ENCODE peak calls at places on chromosome 17, in eight cellular contexts. One of them, this sample, is unnamed.

GRCh38 chr17:75853410-75853809 is 1.7 kb downstream of the WBP2 start:
- DNase-seq in EH: peak
- DNase-seq in activated CD4-positive, alpha-beta T cell treated with anti-CD3 and anti-CD28 coated beads, Interleukin-2, amount 10 ng/mL, durations not matched to agents 7 days and 5 days: no peak
- DNase-seq in endothelial cell: no peak
- DNase-seq in nucleus accumbens: no peak
- DNase-seq in GM19239: no peak
- DNase-seq in stimulated activated CD8-positive, alpha-beta memory T cell treated with anti-CD3 and anti-CD28 coated beads, Interleukin-15, amount 100 ng/mL, for 24 hours: no peak
- DNase-seq in NCI-H1436 treated with DMSO at 0.1 percent for 48 hours: no peak
- DNase-seq in this sample: no peak

GRCh38 chr17:69447726-69448125 is 33.2 kb downstream of the MAP2K6 start:
- DNase-seq in nucleus accumbens: no peak
- DNase-seq in endothelial cell: no peak
- DNase-seq in EH: no peak
- DNase-seq in GM19239: no peak
- DNase-seq in stimulated activated CD8-positive, alpha-beta memory T cell treated with anti-CD3 and anti-CD28 coated beads, Interleukin-15, amount 100 ng/mL, for 24 hours: no peak
- DNase-seq in activated CD4-positive, alpha-beta T cell treated with anti-CD3 and anti-CD28 coated beads, Interleukin-2, amount 10 ng/mL, durations not matched to agents 7 days and 5 days: no peak
- DNase-seq in NCI-H1436 treated with DMSO at 0.1 percent for 48 hours: no peak
- DNase-seq in this sample: no peak

GRCh38 chr17:61384384-61385090 is 15.1 kb upstream of the TBX2 start:
- DNase-seq in NCI-H1436 treated with DMSO at 0.1 percent for 48 hours: no peak
- DNase-seq in endothelial cell: no peak
- DNase-seq in EH: no peak
- DNase-seq in activated CD4-positive, alpha-beta T cell treated with anti-CD3 and anti-CD28 coated beads, Interleukin-2, amount 10 ng/mL, durations not matched to agents 7 days and 5 days: no peak
- DNase-seq in stimulated activated CD8-positive, alpha-beta memory T cell treated with anti-CD3 and anti-CD28 coated beads, Interleukin-15, amount 100 ng/mL, for 24 hours: no peak
- DNase-seq in GM19239: no peak
- DNase-seq in nucleus accumbens: no peak
- DNase-seq in this sample: no peak

GRCh38 chr17:7887038-7887481 is 1.5 kb upstream of the CHD3 start:
- DNase-seq in endothelial cell: no peak
- DNase-seq in EH: no peak
- DNase-seq in activated CD4-positive, alpha-beta T cell treated with anti-CD3 and anti-CD28 coated beads, Interleukin-2, amount 10 ng/mL, durations not matched to agents 7 days and 5 days: no peak
- DNase-seq in NCI-H1436 treated with DMSO at 0.1 percent for 48 hours: no peak
- DNase-seq in nucleus accumbens: no peak
- DNase-seq in stimulated activated CD8-positive, alpha-beta memory T cell treated with anti-CD3 and anti-CD28 coated beads, Interleukin-15, amount 100 ng/mL, for 24 hours: no peak
- DNase-seq in GM19239: no peak
- DNase-seq in this sample: no peak

GRCh38 chr17:9729034-9729650 is 62.2 kb downstream of the DHRS7C start:
- DNase-seq in GM19239: peak
- DNase-seq in NCI-H1436 treated with DMSO at 0.1 percent for 48 hours: no peak
- DNase-seq in endothelial cell: peak
- DNase-seq in stimulated activated CD8-positive, alpha-beta memory T cell treated with anti-CD3 and anti-CD28 coated beads, Interleukin-15, amount 100 ng/mL, for 24 hours: no peak
- DNase-seq in EH: peak
- DNase-seq in nucleus accumbens: no peak
- DNase-seq in activated CD4-positive, alpha-beta T cell treated with anti-CD3 and anti-CD28 coated beads, Interleukin-2, amount 10 ng/mL, durations not matched to agents 7 days and 5 days: peak
- DNase-seq in this sample: no peak

GRCh38 chr17:74271281-74271680 is 2.8 kb upstream of the DNAI2 start:
- DNase-seq in NCI-H1436 treated with DMSO at 0.1 percent for 48 hours: no peak
- DNase-seq in nucleus accumbens: no peak
- DNase-seq in endothelial cell: no peak
- DNase-seq in EH: no peak
- DNase-seq in activated CD4-positive, alpha-beta T cell treated with anti-CD3 and anti-CD28 coated beads, Interleukin-2, amount 10 ng/mL, durations not matched to agents 7 days and 5 days: no peak
- DNase-seq in stimulated activated CD8-positive, alpha-beta memory T cell treated with anti-CD3 and anti-CD28 coated beads, Interleukin-15, amount 100 ng/mL, for 24 hours: no peak
- DNase-seq in GM19239: no peak
- DNase-seq in this sample: no peak

GRCh38 chr17:77585142-77585860 is 373.2 kb upstream of the TNRC6C start:
- DNase-seq in stimulated activated CD8-positive, alpha-beta memory T cell treated with anti-CD3 and anti-CD28 coated beads, Interleukin-15, amount 100 ng/mL, for 24 hours: no peak
- DNase-seq in endothelial cell: no peak
- DNase-seq in nucleus accumbens: no peak
- DNase-seq in NCI-H1436 treated with DMSO at 0.1 percent for 48 hours: no peak
- DNase-seq in GM19239: no peak
- DNase-seq in activated CD4-positive, alpha-beta T cell treated with anti-CD3 and anti-CD28 coated beads, Interleukin-2, amount 10 ng/mL, durations not matched to agents 7 days and 5 days: no peak
- DNase-seq in EH: peak
- DNase-seq in this sample: no peak

GRCh38 chr17:59863607-59864006 is 29.1 kb downstream of the TUBD1 start:
- DNase-seq in nucleus accumbens: no peak
- DNase-seq in stimulated activated CD8-positive, alpha-beta memory T cell treated with anti-CD3 and anti-CD28 coated beads, Interleukin-15, amount 100 ng/mL, for 24 hours: no peak
- DNase-seq in NCI-H1436 treated with DMSO at 0.1 percent for 48 hours: no peak
- DNase-seq in EH: peak
- DNase-seq in activated CD4-positive, alpha-beta T cell treated with anti-CD3 and anti-CD28 coated beads, Interleukin-2, amount 10 ng/mL, durations not matched to agents 7 days and 5 days: no peak
- DNase-seq in GM19239: no peak
- DNase-seq in endothelial cell: no peak
- DNase-seq in this sample: no peak

This sample was measured in omental fat pad.